ENCODE peak calls at places on chromosomes 6 and 20, in ten cellular contexts. I, E, Q, S, H, G, W, X, Z and F are unnamed samples.

GRCh38 chr6:106026748-106027147 is 59.4 kb upstream of the PRDM1 start:
- ATAC-seq in I (no peak), E (no peak), Q (no peak), S (no peak), H (no peak), G (no peak), W (no peak), X (no peak), Z (no peak), F (no peak)

GRCh38 chr6:23114812-23115504 is 545.6 kb downstream of the HDGFL1 start:
- ATAC-seq in I (no peak), E (no peak), Q (no peak), S (no peak), H (no peak), G (no peak), W (no peak), X (no peak), Z (no peak), F (no peak)

GRCh38 chr6:108106261-108106660 is 31.7 kb upstream of the OSTM1 start:
- ATAC-seq in I (no peak), E (no peak), Q (no peak), S (no peak), H (no peak), G (no peak), W (no peak), X (no peak), Z (no peak), F (no peak)

GRCh38 chr20:49541733-49542513 is 26.0 kb downstream of the PTGIS start:
- ATAC-seq in I (peak), E (peak), Q (peak), S (peak), H (peak), G (peak), W (peak), X (peak), Z (peak), F (peak)

GRCh38 chr20:31632503-31633338 is 5.0 kb upstream of the COX4I2 start:
- ATAC-seq in I (no peak), E (no peak), Q (no peak), S (no peak), H (no peak), G (no peak), W (no peak), X (no peak), Z (no peak), F (no peak)

GRCh38 chr6:127854009-127854408 is 46.8 kb downstream of the THEMIS start:
- ATAC-seq in I (no peak), E (no peak), Q (no peak), S (no peak), H (no peak), G (no peak), W (no peak), X (no peak), Z (no peak), F (no peak)

GRCh38 chr20:43900062-43900461 is 14.6 kb upstream of the TOX2 start:
- ATAC-seq in I (no peak), E (no peak), Q (peak), S (no peak), H (no peak), G (peak), W (no peak), X (no peak), Z (no peak), F (no peak)

GRCh38 chr20:40861427-40862008 is 167.1 kb upstream of the TOP1 start:
- ATAC-seq in I (no peak), E (no peak), Q (no peak), S (no peak), H (no peak), G (no peak), W (no peak), X (no peak), Z (no peak), F (no peak)

GRCh38 chr6:157644043-157644810 is 178.8 kb upstream of the SNX9 start:
- ATAC-seq in I (peak), E (peak), Q (no peak), S (peak), H (no peak), G (peak), W (no peak), X (peak), Z (no peak), F (peak)

GRCh38 chr6:69812746-69813427 is 16.1 kb upstream of the LMBRD1 start:
- ATAC-seq in I (no peak), E (no peak), Q (no peak), S (no peak), H (no peak), G (no peak), W (no peak), X (no peak), Z (peak), F (no peak)

GRCh38 chr6:106964954-106965353 is 9.6 kb downstream of the CD24 start:
- ATAC-seq in I (no peak), E (no peak), Q (no peak), S (no peak), H (no peak), G (no peak), W (no peak), X (no peak), Z (no peak), F (no peak)

GRCh38 chr6:144435602-144436426 is 150.7 kb downstream of the UTRN start:
- ATAC-seq in I (no peak), E (no peak), Q (peak), S (no peak), H (no peak), G (peak), W (no peak), X (no peak), Z (no peak), F (no peak)

GRCh38 chr20:38892091-38892981 is 33.9 kb upstream of the FAM83D start:
- ATAC-seq in I (no peak), E (no peak), Q (no peak), S (no peak), H (peak), G (no peak), W (no peak), X (no peak), Z (peak), F (no peak)

GRCh38 chr6:11258260-11259237 is 26.1 kb upstream of the NEDD9 start:
- ATAC-seq in I (peak), E (no peak), Q (no peak), S (no peak), H (peak), G (no peak), W (peak), X (no peak), Z (peak), F (no peak)

GRCh38 chr20:32168184-32168910 is 39.2 kb downstream of the PLAGL2 start:
- ATAC-seq in I (no peak), E (no peak), Q (no peak), S (peak), H (no peak), G (no peak), W (no peak), X (no peak), Z (no peak), F (peak)

GRCh38 chr20:62258499-62259293 is 20.4 kb downstream of the OSBPL2 start:
- ATAC-seq in I (no peak), E (no peak), Q (peak), S (no peak), H (no peak), G (peak), W (no peak), X (no peak), Z (no peak), F (peak)

GRCh38 chr20:4720977-4721349 is 746 bp upstream of the PRND start:
- ATAC-seq in I (no peak), E (peak), Q (no peak), S (peak), H (no peak), G (peak), W (no peak), X (no peak), Z (no peak), F (peak)